ENCODE peak calls at places on chromosomes 16 and 17, in five cellular contexts. E, G, K, B and V are unnamed samples.

GRCh38 chr17:66542967-66543525 is 240.6 kb downstream of the PRKCA start:
- DNase-seq in E (no peak), G (no peak), K (no peak), B (no peak), V (peak)

GRCh38 chr17:41322903-41323895 is 7.7 kb upstream of the KRTAP17-1 start:
- DNase-seq in E (no peak), G (no peak), K (no peak), B (no peak), V (no peak)

GRCh38 chr16:81928975-81929374 is 82.3 kb downstream of the SDR42E1 start:
- DNase-seq in E (peak), G (no peak), K (peak), B (no peak), V (no peak)

GRCh38 chr16:54148974-54149373 is 137.6 kb downstream of the IRX3 start:
- DNase-seq in E (no peak), G (no peak), K (no peak), B (no peak), V (no peak)

GRCh38 chr17:50328360-50328759 is 17.6 kb upstream of the XYLT2 start:
- DNase-seq in E (no peak), G (no peak), K (no peak), B (no peak), V (no peak)

GRCh38 chr16:70437017-70437581 is 1.8 kb downstream of the ST3GAL2 start:
- DNase-seq in E (peak), G (no peak), K (no peak), B (peak), V (no peak)

GRCh38 chr16:19114359-19115147 is 789 bp downstream of the ITPRIPL2 start:
- DNase-seq in E (no peak), G (no peak), K (peak), B (peak), V (no peak)

GRCh38 chr16:3158014-3158497 is 23.2 kb downstream of the ZNF213 start:
- DNase-seq in E (no peak), G (no peak), K (peak), B (peak), V (no peak)

GRCh38 chr17:8632087-8632486 is 1.6 kb upstream of the MYH10 start:
- DNase-seq in E (no peak), G (no peak), K (no peak), B (peak), V (no peak)

GRCh38 chr16:65318138-65318537 is 196.3 kb upstream of the CDH11 start:
- DNase-seq in E (no peak), G (no peak), K (no peak), B (peak), V (no peak)

GRCh38 chr17:33241390-33241789 is 51.7 kb downstream of the ASIC2 start:
- DNase-seq in E (no peak), G (no peak), K (no peak), B (no peak), V (no peak)

GRCh38 chr17:8799001-8799850 is at the start of gene MFSD6L:
- DNase-seq in E (no peak), G (no peak), K (peak), B (peak), V (no peak)

GRCh38 chr17:3796110-3796821 is 4.7 kb downstream of the ITGAE start:
- DNase-seq in E (no peak), G (no peak), K (no peak), B (no peak), V (no peak)

GRCh38 chr17:48011405-48012150 is 26.0 kb downstream of the COPZ2 start:
- DNase-seq in E (peak), G (peak), K (peak), B (peak), V (no peak)

GRCh38 chr17:67947325-67947813 is 48.9 kb downstream of the C17orf58 start:
- DNase-seq in E (no peak), G (no peak), K (no peak), B (no peak), V (no peak)

GRCh38 chr17:74758846-74759163 is 10.4 kb downstream of the NHERF1 start:
- DNase-seq in E (no peak), G (no peak), K (peak), B (no peak), V (no peak)

GRCh38 chr17:74825952-74826713 is 33.6 kb downstream of the GRIN2C start:
- DNase-seq in E (no peak), G (no peak), K (no peak), B (no peak), V (no peak)

GRCh38 chr16:77853125-77853524 is 64.8 kb downstream of the VAT1L start:
- DNase-seq in E (no peak), G (no peak), K (no peak), B (no peak), V (no peak)

GRCh38 chr17:73091770-73092517 is 544 bp downstream of the SLC39A11 start:
- DNase-seq in E (peak), G (no peak), K (peak), B (peak), V (no peak)

GRCh38 chr16:20900299-20901067 is at the start of the genes DCUN1D3 and LYRM1:
- DNase-seq in E (peak), G (peak), K (peak), B (peak), V (peak)

GRCh38 chr17:48310748-48311213 is 119.2 kb downstream of the SKAP1 start:
- DNase-seq in E (peak), G (no peak), K (no peak), B (peak), V (no peak)

GRCh38 chr16:82384897-82385296 is 214.9 kb upstream of the MPHOSPH6 start:
- DNase-seq in E (no peak), G (no peak), K (no peak), B (no peak), V (no peak)

GRCh38 chr17:45248132-45248936 is 13.6 kb downstream of the SPATA32 start:
- DNase-seq in E (peak), G (no peak), K (peak), B (peak), V (no peak)

GRCh38 chr16:83835972-83836566 is 28.3 kb downstream of the HSBP1 start:
- DNase-seq in E (peak), G (peak), K (peak), B (no peak), V (peak)

GRCh38 chr16:180921-181667 is 835 bp downstream of the HBQ1 start:
- DNase-seq in E (peak), G (peak), K (peak), B (peak), V (no peak)

GRCh38 chr17:47315451-47316266 is 8.1 kb upstream of the EFCAB13 start:
- DNase-seq in E (peak), G (peak), K (peak), B (peak), V (no peak)

GRCh38 chr16:67516296-67517177 is 12.1 kb upstream of the RIPOR1 start:
- DNase-seq in E (no peak), G (no peak), K (no peak), B (no peak), V (no peak)

GRCh38 chr17:11990363-11990983 is 6.8 kb downstream of the ZNF18 start:
- DNase-seq in E (no peak), G (no peak), K (no peak), B (no peak), V (no peak)

GRCh38 chr16:58365623-58366022 is 26.6 kb upstream of the GINS3 start:
- DNase-seq in E (no peak), G (no peak), K (peak), B (no peak), V (no peak)

GRCh38 chr17:63356275-63356905 is 89.7 kb downstream of the CYB561 start:
- DNase-seq in E (no peak), G (peak), K (peak), B (no peak), V (peak)

DNA sequence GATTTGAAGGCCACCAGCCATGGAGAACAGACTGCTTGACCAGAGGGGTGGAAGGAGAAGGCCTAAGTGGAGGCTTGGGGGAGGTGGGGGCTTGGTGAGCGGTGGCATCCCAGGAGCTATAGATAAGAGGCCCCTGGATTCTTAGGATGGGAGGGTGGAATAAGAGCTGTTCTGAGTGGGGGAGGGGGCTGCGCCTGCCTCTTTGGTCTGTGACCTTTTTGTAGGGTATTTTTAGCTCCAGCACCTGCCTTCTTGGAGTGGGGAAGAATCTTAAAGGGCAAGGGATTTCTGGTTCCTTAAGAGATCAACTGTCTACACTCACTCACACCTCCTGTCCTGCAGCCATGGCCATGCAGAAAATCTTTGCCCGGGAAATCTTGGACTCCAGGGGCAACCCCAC is 567 bp downstream of the ENO3 start:
- DNase-seq in E (peak), G (no peak), K (no peak), B (no peak), V (no peak)
- H3K27ac ChIP-seq in E (peak), G (peak), K (no peak), B (peak), V (no peak)

DNA sequence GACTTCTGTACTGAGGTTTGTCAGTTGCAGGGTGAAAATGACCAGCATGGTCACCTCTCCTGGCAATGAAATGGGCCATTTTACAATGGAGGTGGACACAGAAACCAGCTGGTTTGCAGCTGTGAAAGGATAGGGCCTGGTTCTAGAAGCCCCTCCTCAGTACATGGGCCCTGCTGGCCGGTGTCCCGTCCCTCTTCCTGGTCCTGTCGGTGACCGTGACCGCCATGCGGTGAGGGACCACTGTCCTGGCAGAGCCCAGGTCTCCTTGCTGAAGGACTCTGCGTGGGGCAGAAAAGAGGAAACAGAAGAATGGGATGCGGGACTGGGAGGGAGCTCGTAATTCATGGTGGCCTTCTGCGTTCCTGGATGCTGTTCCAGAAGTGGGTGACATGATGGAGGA is 76.0 kb upstream of the ZNF423 start:
- DNase-seq in E (no peak), G (no peak), K (no peak), B (no peak), V (no peak)
- TF ChIP-seq EZH2 in E (no peak), G (no peak), K (no peak), B (no peak), V (no peak)

GRCh38 chr16:10078541-10078949 is 103.7 kb downstream of the GRIN2A start:
- DNase-seq in E (no peak), G (no peak), K (no peak), B (peak), V (no peak)
- H3K9ac ChIP-seq in E (no peak), G (no peak), K (no peak), B (no peak), V (no peak)

GRCh38 chr17:18042969-18043368 is 3.8 kb downstream of the GID4 start:
- DNase-seq in E (peak), G (no peak), K (no peak), B (no peak), V (no peak)

GRCh38 chr17:18039535-18040286 is 503 bp downstream of the GID4 start:
- DNase-seq in E (peak), G (no peak), K (peak), B (peak), V (no peak)

GRCh38 chr17:18043491-18043890 is 4.3 kb downstream of the GID4 start:
- DNase-seq in E (peak), G (peak), K (no peak), B (no peak), V (no peak)

GRCh38 chr17:18040287-18040858 is 1.2 kb downstream of the GID4 start:
- DNase-seq in E (peak), G (no peak), K (no peak), B (peak), V (no peak)

GRCh38 chr17:18041776-18042175 is 2.6 kb downstream of the GID4 start:
- DNase-seq in E (peak), G (no peak), K (peak), B (no peak), V (no peak)
- H3K27ac ChIP-seq in E (no peak), G (no peak), K (no peak), B (no peak), V (no peak)

GRCh38 chr17:39596543-39597267 is 11.0 kb downstream of the NEUROD2 start:
- DNase-seq in E (no peak), G (no peak), K (no peak), B (no peak), V (no peak)
- TF ChIP-seq EZH2 in E (no peak), G (no peak), K (peak), B (peak), V (no peak)

GRCh38 chr17:81867952-81868673 is 3.0 kb downstream of the ARHGDIA start:
- DNase-seq in E (no peak), G (peak), K (no peak), B (no peak), V (no peak)

GRCh38 chr17:81865358-81865732 is 5.0 kb upstream of the P4HB start:
- DNase-seq in E (no peak), G (no peak), K (no peak), B (no peak), V (no peak)

GRCh38 chr17:81865733-81866439 is 5.3 kb downstream of the ARHGDIA start:
- DNase-seq in E (no peak), G (no peak), K (peak), B (no peak), V (no peak)

GRCh38 chr17:81867123-81867951 is 3.8 kb downstream of the ARHGDIA start:
- DNase-seq in E (peak), G (no peak), K (no peak), B (peak), V (no peak)

GRCh38 chr17:81866440-81867122 is 4.6 kb downstream of the ARHGDIA start:
- DNase-seq in E (peak), G (no peak), K (no peak), B (no peak), V (no peak)
- H3K9ac ChIP-seq in E (no peak), G (peak), K (no peak), B (no peak), V (no peak)

DNA sequence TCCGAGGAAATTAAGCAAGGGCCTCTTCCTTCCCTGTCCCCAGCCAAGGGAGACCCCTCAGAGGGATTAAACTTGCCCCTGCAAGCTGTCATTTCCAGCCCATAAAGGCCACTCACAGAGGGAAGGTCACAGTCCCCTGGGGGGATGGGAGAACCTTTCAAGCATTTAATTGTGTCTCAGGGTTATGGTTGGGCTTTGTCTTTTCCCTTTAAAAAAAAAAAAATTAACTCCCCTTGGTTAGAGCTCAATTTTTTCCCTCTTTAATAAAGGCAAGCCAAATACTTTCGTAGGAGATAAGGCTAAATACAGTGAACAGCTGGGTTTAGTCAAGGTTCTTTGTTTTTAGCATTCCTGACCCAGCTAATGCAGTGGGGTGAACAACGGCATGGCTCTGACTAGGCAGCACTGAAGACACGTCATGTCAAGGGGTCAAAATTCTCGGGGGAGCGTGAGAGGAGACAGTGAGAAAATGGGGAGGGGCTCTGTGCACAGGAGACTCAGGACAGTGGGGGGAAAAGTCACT is 30.4 kb downstream of the AXIN2 start:
- DNase-seq in E (no peak), G (no peak), K (no peak), B (peak), V (no peak)
- H3K27ac ChIP-seq in E (no peak), G (no peak), K (no peak), B (no peak), V (peak)

DNA sequence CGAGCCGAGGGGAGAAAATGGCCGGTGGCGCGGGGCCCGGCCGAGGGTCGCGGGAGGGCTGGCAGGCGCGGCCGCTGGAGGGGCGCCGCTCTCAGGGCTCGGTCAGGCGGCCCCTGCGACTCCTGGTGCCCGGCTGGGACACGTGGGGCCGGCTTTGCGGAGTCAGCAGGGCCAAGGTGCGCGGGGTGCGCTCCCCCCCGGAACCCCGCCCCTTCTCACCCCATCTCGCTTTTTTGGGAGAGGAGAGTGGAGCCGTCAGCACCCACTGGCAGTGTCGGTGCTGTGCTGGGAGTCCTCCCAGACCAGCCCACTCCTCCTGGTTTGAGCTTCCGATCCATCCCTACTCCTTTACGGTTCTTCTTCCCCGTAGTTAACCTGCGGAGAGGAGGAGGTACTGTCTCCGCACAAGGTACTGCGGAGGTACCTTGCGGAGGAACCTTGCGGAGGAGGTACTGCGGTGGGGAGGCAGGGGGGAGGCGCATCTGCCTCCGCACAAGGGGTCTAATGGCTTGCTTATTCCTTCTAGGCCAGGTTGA is 19.0 kb upstream of the CBX8 start:
- DNase-seq in E (no peak), G (no peak), K (no peak), B (peak), V (no peak)
- TF ChIP-seq EZH2 in E (no peak), G (no peak), K (no peak), B (peak), V (no peak)

DNA sequence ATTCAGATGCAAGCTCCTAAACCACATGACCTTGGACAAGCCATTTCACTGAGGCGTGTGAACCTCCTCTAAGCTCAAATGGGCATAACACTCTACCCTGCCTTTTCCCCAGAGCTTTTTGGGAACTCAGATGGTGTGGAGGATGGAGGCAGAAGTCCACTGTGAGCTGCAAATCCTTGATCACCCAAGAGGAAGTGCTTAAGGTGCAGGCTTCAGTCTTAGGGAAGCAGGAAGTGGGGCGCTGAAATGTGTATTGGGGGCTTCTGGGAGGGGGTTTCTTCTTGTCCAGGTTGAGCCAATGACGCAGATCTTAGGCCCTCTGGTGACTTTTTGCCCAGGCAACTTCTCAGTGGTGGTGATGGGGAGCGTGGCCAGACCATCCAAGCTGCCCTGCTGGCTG is 12.9 kb downstream of the CIITA start:
- DNase-seq in E (no peak), G (no peak), K (no peak), B (no peak), V (no peak)
- H3K9ac ChIP-seq in E (no peak), G (no peak), K (no peak), B (no peak), V (no peak)

DNA sequence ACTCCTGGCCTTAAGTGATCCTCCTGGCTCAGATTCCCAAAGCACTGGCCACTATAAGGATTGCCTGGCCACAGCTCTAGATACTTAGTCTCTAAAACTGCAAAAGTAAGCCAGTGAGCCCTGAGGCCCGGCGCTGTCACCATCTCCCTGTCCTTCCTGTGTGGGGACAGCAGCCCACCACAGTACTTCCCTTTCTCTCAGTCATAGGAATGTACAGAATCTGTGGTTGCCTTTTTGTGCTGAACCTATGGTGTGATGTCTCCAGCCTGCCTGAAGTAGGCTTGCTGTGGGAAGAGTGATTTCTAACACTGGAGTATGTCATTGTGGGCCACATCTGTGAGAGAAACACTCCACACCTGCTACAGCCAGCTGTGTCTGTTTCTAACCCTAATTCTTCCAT is 24.7 kb downstream of the NTAN1 start:
- DNase-seq in E (no peak), G (no peak), K (no peak), B (no peak), V (no peak)
- H3K27ac ChIP-seq in E (no peak), G (no peak), K (no peak), B (no peak), V (no peak)